ENCODE peak calls at places on chromosomes 13 and 19, in four cellular contexts. Y is astrocyte of the spinal cord; T is CD4-positive, alpha-beta T cell; C is GM20000. U is an unnamed sample.

GRCh38 chr13:99357920-99358319 is 50.7 kb upstream of the GPR183 start:
- DNase-seq in Y (no peak), T (no peak), C (no peak), U (no peak)

GRCh38 chr13:95296326-95296939 is 4.8 kb downstream of the ABCC4 start:
- DNase-seq in Y (no peak), T (peak; percentile 15), C (no peak), U (peak; percentile 68)

GRCh38 chr13:96968027-96968426 is 26.2 kb downstream of the OXGR1 start:
- DNase-seq in Y (no peak), T (no peak), C (no peak), U (no peak)

GRCh38 chr13:50309872-50310594 is 294.8 kb downstream of the KCNRG start:
- DNase-seq in Y (no peak), T (no peak), C (no peak), U (no peak)

GRCh38 chr13:53150568-53150967 is 122.0 kb downstream of the OLFM4 start:
- DNase-seq in Y (no peak), T (no peak), C (no peak), U (no peak)

GRCh38 chr13:82627183-82627582 is 1255.1 kb downstream of the SLITRK1 start:
- DNase-seq in Y (peak; percentile 51), T (no peak), C (no peak), U (no peak)

GRCh38 chr19:56671613-56671994 is at the start of gene ZNF835:
- DNase-seq in Y (peak; percentile 17), T (peak; percentile 78), C (no peak), U (no peak)

GRCh38 chr19:40673377-40673776 is 17.1 kb downstream of the NUMBL start:
- DNase-seq in Y (no peak), T (no peak), C (no peak), U (no peak)

GRCh38 chr13:59641758-59642157 is 522.0 kb downstream of the DIAPH3 start:
- DNase-seq in Y (no peak), T (no peak), C (no peak), U (no peak)

GRCh38 chr13:36778083-36778671 is 40.8 kb upstream of the RFXAP start:
- DNase-seq in Y (peak; percentile 63), T (no peak), C (no peak), U (no peak)

GRCh38 chr19:10503002-10503789 is at the start of gene KEAP1:
- DNase-seq in Y (peak; percentile 35), T (no peak), C (peak; percentile 67), U (peak; percentile 28)

GRCh38 chr19:17323973-17324327 is 10.7 kb downstream of the ANO8 start:
- DNase-seq in Y (no peak), T (peak; percentile 20), C (peak; percentile 57), U (no peak)

GRCh38 chr13:23915308-23915707 is 18.0 kb upstream of the C1QTNF9B start:
- DNase-seq in Y (no peak), T (no peak), C (no peak), U (no peak)

GRCh38 chr19:13530720-13531119 is 24.4 kb upstream of the CACNA1A start:
- DNase-seq in Y (no peak), T (no peak), C (no peak), U (no peak)

GRCh38 chr19:13521066-13521465 is 14.8 kb upstream of the CACNA1A start:
- DNase-seq in Y (no peak), T (no peak), C (no peak), U (no peak)

DNA sequence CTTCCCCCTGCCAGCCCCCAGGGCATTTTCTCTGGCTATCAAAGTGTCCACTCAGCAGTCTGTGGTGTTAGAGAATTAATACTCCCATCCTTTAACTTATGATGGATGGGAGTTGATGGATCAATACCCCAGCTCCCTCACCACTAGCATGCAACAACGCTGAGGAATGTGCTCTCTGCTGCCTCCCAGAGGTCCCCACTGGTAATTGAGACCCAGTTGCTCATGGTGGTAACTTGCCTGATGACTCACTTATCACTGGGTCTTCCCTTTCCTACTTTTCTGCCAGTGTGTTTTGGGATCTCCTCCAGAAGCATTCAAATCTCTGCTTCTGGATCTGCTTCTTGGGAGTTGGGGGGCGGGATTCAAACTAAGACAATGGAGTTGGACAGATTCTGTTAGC is 20.3 kb upstream of the CACNA1A start:
- DNase-seq in Y (no peak), T (no peak), C (no peak), U (no peak)
- TF ChIP-seq CTCF in Y (peak; percentile 21), T (peak; percentile 18), C (peak; percentile 38), U (peak; percentile 50)

GRCh38 chr19:37982655-37983054 is 75.6 kb downstream of the SIPA1L3 start:
- DNase-seq in Y (no peak), T (no peak), C (no peak), U (no peak)

GRCh38 chr19:37980419-37980975 is 73.5 kb downstream of the SIPA1L3 start:
- DNase-seq in Y (no peak), T (no peak), C (no peak), U (no peak)

GRCh38 chr19:37983153-37983552 is 76.1 kb downstream of the SIPA1L3 start:
- DNase-seq in Y (no peak), T (no peak), C (no peak), U (no peak)

GRCh38 chr19:37983916-37984315 is 76.9 kb downstream of the SIPA1L3 start:
- DNase-seq in Y (no peak), T (no peak), C (no peak), U (no peak)

GRCh38 chr19:37981785-37982475 is 74.9 kb downstream of the SIPA1L3 start:
- DNase-seq in Y (no peak), T (no peak), C (no peak), U (no peak)
- TF ChIP-seq CTCF in Y (no peak), T (no peak), C (no peak), U (no peak)

GRCh38 chr19:3060852-3061182 is 1.5 kb downstream of the TLE5 start:
- DNase-seq in Y (no peak), T (no peak), C (no peak), U (no peak)
- TF ChIP-seq CTCF in Y (no peak), T (no peak), C (no peak), U (no peak)

DNA sequence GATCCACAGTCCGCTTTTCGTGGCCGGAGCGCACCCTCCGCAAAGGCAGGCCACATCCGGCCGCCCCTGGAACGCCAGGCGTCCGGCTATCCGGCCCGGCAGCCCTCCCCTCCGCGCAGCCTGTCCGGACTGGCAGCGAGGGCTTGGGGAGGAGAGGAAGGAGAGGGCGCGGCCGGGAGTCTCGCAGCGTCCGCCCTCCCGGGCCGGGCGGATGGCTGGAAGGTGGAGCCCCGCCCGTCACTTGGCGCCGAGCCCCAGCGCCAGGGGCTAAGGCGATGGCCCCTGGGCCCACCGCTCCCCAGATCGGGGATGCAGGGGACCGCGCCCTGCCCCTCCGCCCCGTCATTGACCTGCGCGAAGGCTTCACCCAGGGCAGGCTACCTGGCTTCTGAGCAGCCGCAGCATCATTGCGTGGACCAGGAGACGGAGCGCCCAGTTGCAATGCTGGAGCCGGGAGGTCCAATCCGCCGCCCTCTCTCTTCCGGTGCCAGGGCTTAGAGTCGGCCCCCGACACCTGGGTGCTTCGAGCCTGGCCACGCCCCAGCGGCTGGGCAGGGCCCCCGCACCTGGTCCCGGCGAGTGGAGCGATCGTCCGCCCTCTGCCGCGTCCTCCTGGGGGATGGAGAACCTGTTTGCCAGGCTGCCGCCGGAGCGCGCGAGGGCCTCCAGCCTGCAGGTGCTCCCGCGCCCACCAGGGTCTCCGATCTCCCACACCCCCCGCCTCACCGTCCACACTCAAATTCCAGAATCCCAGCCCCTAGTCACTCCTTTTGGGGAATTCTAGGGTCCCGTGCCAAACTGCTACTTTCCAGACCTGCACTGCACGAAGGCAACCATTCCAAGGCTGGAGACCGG is at the start of gene FUT1:
- DNase-seq in Y (no peak), T (peak; percentile 10), C (peak; percentile 54), U (peak; percentile 69)
- TF ChIP-seq CTCF in Y (no peak), T (no peak), C (no peak), U (no peak)

GRCh38 chr13:30576528-30576927 is 41.2 kb upstream of the USPL1 start:
- DNase-seq in Y (peak; percentile 41), T (peak; percentile 17), C (no peak), U (no peak)

GRCh38 chr13:30567072-30567471 is 50.6 kb upstream of the USPL1 start:
- DNase-seq in Y (no peak), T (no peak), C (no peak), U (no peak)

GRCh38 chr13:30577381-30577780 is 40.3 kb upstream of the USPL1 start:
- DNase-seq in Y (peak; percentile 93), T (peak; percentile 2), C (peak; percentile 34), U (no peak)

GRCh38 chr13:30569901-30570576 is 47.7 kb upstream of the USPL1 start:
- DNase-seq in Y (peak; percentile 96), T (no peak), C (no peak), U (no peak)

GRCh38 chr13:30572859-30573275 is 44.9 kb upstream of the USPL1 start:
- DNase-seq in Y (peak; percentile 80), T (no peak), C (peak; percentile 42), U (no peak)
- TF ChIP-seq CTCF in Y (peak; percentile 40), T (peak; percentile 31), C (no peak), U (no peak)

GRCh38 chr19:1704339-1704738 is 49.0 kb upstream of the ONECUT3 start:
- DNase-seq in Y (no peak), T (no peak), C (no peak), U (no peak)

GRCh38 chr19:1699998-1700732 is 47.8 kb upstream of the TCF3 start:
- DNase-seq in Y (no peak), T (no peak), C (peak; percentile 25), U (no peak)

GRCh38 chr19:1699386-1699785 is 47.0 kb upstream of the TCF3 start:
- DNase-seq in Y (no peak), T (no peak), C (no peak), U (no peak)

GRCh38 chr19:1700733-1701663 is 48.6 kb upstream of the TCF3 start:
- DNase-seq in Y (no peak), T (no peak), C (peak; percentile 23), U (no peak)

GRCh38 chr19:1698636-1699035 is 46.2 kb upstream of the TCF3 start:
- DNase-seq in Y (no peak), T (no peak), C (peak; percentile 12), U (no peak)
- TF ChIP-seq CTCF in Y (no peak), T (no peak), C (no peak), U (no peak)

GRCh38 chr19:51339313-51339686 is 2.6 kb downstream of the VSIG10L start:
- DNase-seq in Y (no peak), T (no peak), C (peak; percentile 45), U (no peak)
- TF ChIP-seq CTCF in Y (peak; percentile 15), T (no peak), C (no peak), U (no peak)

DNA sequence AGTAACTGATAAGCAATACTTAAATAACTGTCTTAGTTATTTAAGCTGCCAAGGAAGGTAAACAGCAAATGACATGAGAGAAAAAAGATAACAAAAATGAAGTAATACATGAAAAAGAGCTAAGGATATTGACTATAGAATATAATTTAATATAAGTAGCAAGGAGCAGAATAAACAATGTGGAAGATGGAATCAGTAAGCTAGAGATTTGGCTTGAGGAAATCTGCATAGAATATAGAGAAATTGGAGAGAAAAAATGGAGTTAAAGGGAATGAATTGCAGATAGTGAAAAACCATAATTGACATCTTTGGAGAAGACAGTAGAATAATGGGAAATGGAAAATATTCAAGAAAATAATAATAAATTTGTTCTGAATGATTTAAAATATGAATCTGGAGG is 127.1 kb downstream of the PDS5B start:
- DNase-seq in Y (no peak), T (no peak), C (no peak), U (no peak)
- TF ChIP-seq CTCF in Y (no peak), T (no peak), C (no peak), U (no peak)

GRCh38 chr13:71674776-71675352 is 192.1 kb downstream of the DACH1 start:
- DNase-seq in Y (no peak), T (no peak), C (no peak), U (no peak)
- TF ChIP-seq CTCF in Y (peak; percentile 17), T (no peak), C (no peak), U (peak; percentile 58)